ENCODE peak calls at places on chromosomes 12 and 14, in eight cellular contexts. X, R, Z, U, G, A, H and T are unnamed samples. For H3K36me3, the result is how much of the 10 kb centered on the place peaks cover.

GRCh38 chr12:126998747-126999285 is 1268.2 kb upstream of the TMEM132C start:
- DNase-seq in G (no peak), U (no peak), A (no peak), X (no peak), R (no peak), H (no peak), Z (no peak), T (no peak)

GRCh38 chr12:124675881-124676688 is 108.7 kb upstream of the NCOR2 start:
- DNase-seq in H (no peak), R (no peak), U (no peak), A (peak), G (peak), Z (no peak), X (no peak), T (no peak)

GRCh38 chr14:86168376-86168775 is 638.4 kb downstream of the FLRT2 start:
- DNase-seq in X (no peak), G (no peak), H (no peak), A (no peak), Z (no peak), R (no peak), U (no peak), T (no peak)

GRCh38 chr14:31410048-31410654 is 10.2 kb downstream of the HEATR5A start:
- DNase-seq in Z (no peak), X (no peak), U (no peak), A (no peak), H (no peak), R (no peak), G (no peak), T (no peak)

GRCh38 chr12:128702344-128702743 is 121.4 kb downstream of the SLC15A4 start:
- DNase-seq in G (no peak), X (no peak), A (no peak), H (no peak), R (no peak), U (no peak), Z (no peak), T (no peak)

GRCh38 chr12:43576162-43576561 is 24.2 kb upstream of the ADAMTS20 start:
- DNase-seq in H (no peak), U (no peak), G (no peak), A (no peak), R (no peak), X (no peak), Z (no peak), T (no peak)

GRCh38 chr12:1583421-1584078 is 10.8 kb downstream of the FBXL14 start:
- DNase-seq in H (no peak), G (no peak), X (peak), Z (peak), R (no peak), A (peak), U (peak), T (peak)

GRCh38 chr14:93619176-93619793 is 169.0 kb downstream of the PRIMA1 start:
- DNase-seq in U (peak), A (peak), X (peak), R (no peak), H (no peak), G (no peak), Z (no peak), T (no peak)

GRCh38 chr12:32419520-32419960 is 20.2 kb downstream of the FGD4 start:
- DNase-seq in H (no peak), A (no peak), X (peak), R (no peak), Z (no peak), U (no peak), G (no peak), T (no peak)

GRCh38 chr12:5509122-5509521 is 77.2 kb downstream of the NTF3 start:
- DNase-seq in X (no peak), Z (no peak), G (no peak), R (no peak), A (no peak), U (no peak), H (no peak), T (no peak)

GRCh38 chr12:114668151-114668891 is 15.7 kb downstream of the TBX3 start:
- DNase-seq in Z (peak), R (peak), A (peak), U (no peak), G (peak), X (peak), H (no peak), T (no peak)

GRCh38 chr12:104494816-104495158 is 38.0 kb downstream of the CHST11 start:
- DNase-seq in A (no peak), R (no peak), U (no peak), H (no peak), X (peak), Z (no peak), G (no peak), T (peak)

GRCh38 chr12:45415393-45415817 is 199.5 kb downstream of the ANO6 start:
- DNase-seq in U (no peak), G (peak), H (no peak), A (no peak), Z (no peak), R (peak), X (peak), T (no peak)

GRCh38 chr14:53452005-53452678 is 299.0 kb upstream of the DDHD1 start:
- DNase-seq in A (no peak), G (no peak), U (no peak), Z (no peak), X (no peak), R (no peak), H (no peak), T (no peak)

GRCh38 chr12:124044021-124044420 is 71.0 kb downstream of the ZNF664 start:
- DNase-seq in R (no peak), Z (no peak), G (no peak), H (no peak), U (peak), A (no peak), X (no peak), T (no peak)

GRCh38 chr14:72864712-72865365 is 29.1 kb downstream of the DPF3 start:
- DNase-seq in H (no peak), X (peak), A (no peak), G (no peak), Z (no peak), U (no peak), R (no peak), T (no peak)

GRCh38 chr12:57631566-57632368 is 1.2 kb downstream of the B4GALNT1 start:
- DNase-seq in A (peak), H (no peak), G (peak), U (no peak), R (no peak), Z (no peak), X (no peak), T (no peak)

GRCh38 chr14:93430319-93430801 is 379 bp upstream of the UNC79 start:
- DNase-seq in R (no peak), U (no peak), Z (no peak), H (no peak), A (peak), G (no peak), X (no peak), T (no peak)

GRCh38 chr12:53049582-53050318 is at the start of gene TNS2:
- DNase-seq in A (peak), Z (peak), X (no peak), H (no peak), R (peak), U (no peak), G (peak), T (no peak)

GRCh38 chr12:51270067-51270846 is at the start of gene SMAGP:
- DNase-seq in R (peak), X (peak), U (peak), H (no peak), G (peak), A (peak), Z (peak), T (peak)

GRCh38 chr14:51596473-51596870 is 55.2 kb upstream of the FRMD6 start:
- DNase-seq in X (peak), A (no peak), R (no peak), H (no peak), G (no peak), U (no peak), Z (no peak), T (no peak)

GRCh38 chr12:119354187-119354586 is 19.7 kb downstream of the CCDC60 start:
- DNase-seq in Z (no peak), X (no peak), R (no peak), A (no peak), G (no peak), U (no peak), H (no peak), T (no peak)

GRCh38 chr12:101750152-101750551 is 10.9 kb upstream of the SYCP3 start:
- DNase-seq in G (no peak), R (no peak), H (no peak), A (no peak), Z (no peak), X (no peak), U (no peak), T (no peak)

GRCh38 chr14:72800296-72800695 is 93.6 kb downstream of the DPF3 start:
- DNase-seq in G (no peak), R (no peak), U (no peak), X (no peak), A (no peak), Z (no peak), H (no peak), T (no peak)

GRCh38 chr14:105083926-105084685 is 18.9 kb upstream of the GPR132 start:
- DNase-seq in X (no peak), R (no peak), A (no peak), U (no peak), G (no peak), Z (no peak), H (no peak), T (no peak)

GRCh38 chr12:69844416-69844815 is 19.4 kb downstream of the MYRFL start:
- DNase-seq in U (no peak), Z (no peak), A (no peak), H (no peak), X (no peak), G (no peak), R (no peak), T (no peak)

DNA sequence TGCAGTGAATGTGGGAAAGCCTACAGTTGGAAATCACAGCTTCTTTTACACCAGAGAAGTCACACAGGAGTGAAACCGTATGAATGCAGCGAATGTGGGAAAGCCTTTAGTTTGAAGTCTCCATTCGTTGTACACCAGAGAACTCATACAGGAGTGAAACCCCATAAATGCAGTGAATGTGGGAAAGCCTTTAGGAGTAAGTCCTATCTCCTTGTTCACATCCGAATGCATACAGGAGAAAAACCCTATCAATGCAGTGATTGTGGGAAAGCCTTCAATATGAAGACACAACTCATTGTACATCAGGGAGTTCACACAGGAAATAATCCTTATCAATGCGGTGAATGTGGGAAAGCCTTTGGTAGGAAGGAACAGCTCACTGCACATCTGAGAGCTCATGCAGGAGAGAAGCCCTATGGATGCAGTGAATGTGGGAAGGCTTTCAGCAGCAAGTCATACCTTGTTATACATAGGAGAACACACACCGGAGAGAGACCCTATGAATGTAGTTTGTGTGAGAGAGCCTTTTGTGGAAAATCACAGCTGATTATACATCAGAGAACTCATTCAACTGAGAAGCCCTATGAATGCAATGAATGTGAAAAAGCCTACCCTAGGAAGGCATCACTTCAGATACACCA is 24.6 kb downstream of the ZNF26 start:
- DNase-seq in Z (no peak), G (no peak), H (no peak), X (no peak), R (no peak), U (no peak), A (no peak), T (no peak)
- H3K36me3 ChIP-seq in Z (under half), G (half or more), H (under half), X (under half), R (half or more), U (half or more), A (under half), T (half or more)

DNA sequence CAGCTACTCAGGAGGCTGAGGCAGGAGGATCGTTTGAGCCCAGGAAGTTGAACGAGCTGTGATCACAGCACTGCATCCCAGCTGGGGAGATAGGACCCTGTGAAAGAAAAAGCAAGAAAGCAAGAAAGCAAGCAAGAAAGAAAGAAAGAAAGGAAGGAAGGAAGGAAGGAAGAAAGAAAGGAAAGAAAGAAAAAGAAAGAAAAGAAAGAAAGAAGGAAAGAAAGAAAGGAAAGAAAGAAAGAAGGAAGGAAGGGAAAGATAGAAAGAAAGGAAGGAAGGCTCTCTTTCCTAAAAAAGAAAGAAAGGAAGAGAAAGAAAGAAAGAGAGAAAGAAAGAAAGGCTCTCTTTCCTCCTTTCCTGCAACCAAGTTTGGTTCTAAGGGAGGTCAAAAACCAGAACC is 380.3 kb downstream of the PCNX1 start:
- DNase-seq in Z (no peak), H (no peak), G (no peak), A (no peak), U (no peak), R (no peak), X (no peak), T (no peak)
- H3K36me3 ChIP-seq in Z (under half), H (under half), G (under half), A (under half), U (under half), R (under half), X (under half), T (under half)

GRCh38 chr12:122866950-122867607 is 28.8 kb downstream of the VPS37B start:
- DNase-seq in U (no peak), X (no peak), G (peak), Z (no peak), A (peak), H (no peak), R (no peak), T (no peak)
- H3K36me3 ChIP-seq in U (half or more), X (half or more), G (under half), Z (under half), A (under half), H (under half), R (half or more), T (under half)

GRCh38 chr12:6538420-6539275 is 4.3 kb downstream of the GAPDH start:
- DNase-seq in G (no peak), Z (no peak), H (no peak), A (peak), U (peak), R (no peak), X (no peak), T (no peak)

GRCh38 chr12:6541371-6542165 is 7.3 kb downstream of the GAPDH start:
- DNase-seq in A (peak), Z (no peak), G (no peak), X (no peak), H (no peak), U (no peak), R (no peak), T (no peak)

GRCh38 chr12:6542209-6543009 is 8.1 kb downstream of the GAPDH start:
- DNase-seq in R (no peak), H (no peak), G (no peak), A (no peak), Z (no peak), U (no peak), X (no peak), T (no peak)

GRCh38 chr12:6539276-6540134 is 5.2 kb downstream of the GAPDH start:
- DNase-seq in Z (no peak), A (peak), G (no peak), R (no peak), H (no peak), U (no peak), X (no peak), T (no peak)

GRCh38 chr12:6540181-6540877 is 6.0 kb downstream of the GAPDH start:
- DNase-seq in X (peak), G (peak), A (peak), U (peak), Z (peak), R (peak), H (peak), T (peak)
- H3K36me3 ChIP-seq in X (under half), G (half or more), A (under half), U (half or more), Z (under half), R (half or more), H (under half), T (under half)

GRCh38 chr12:109219938-109220337 is 89.1 kb downstream of the FOXN4 start:
- DNase-seq in Z (no peak), A (no peak), R (peak), U (no peak), G (no peak), H (no peak), X (no peak), T (no peak)

GRCh38 chr12:109223211-109223610 is 85.9 kb downstream of the FOXN4 start:
- DNase-seq in U (no peak), A (no peak), H (no peak), X (no peak), R (no peak), Z (no peak), G (no peak), T (no peak)

GRCh38 chr12:109222062-109222461 is 87.0 kb downstream of the FOXN4 start:
- DNase-seq in X (no peak), U (no peak), H (no peak), A (no peak), G (no peak), R (no peak), Z (no peak), T (no peak)

GRCh38 chr12:109222496-109222895 is 86.6 kb downstream of the FOXN4 start:
- DNase-seq in A (no peak), H (no peak), R (no peak), Z (no peak), X (no peak), U (no peak), G (no peak), T (no peak)

DNA sequence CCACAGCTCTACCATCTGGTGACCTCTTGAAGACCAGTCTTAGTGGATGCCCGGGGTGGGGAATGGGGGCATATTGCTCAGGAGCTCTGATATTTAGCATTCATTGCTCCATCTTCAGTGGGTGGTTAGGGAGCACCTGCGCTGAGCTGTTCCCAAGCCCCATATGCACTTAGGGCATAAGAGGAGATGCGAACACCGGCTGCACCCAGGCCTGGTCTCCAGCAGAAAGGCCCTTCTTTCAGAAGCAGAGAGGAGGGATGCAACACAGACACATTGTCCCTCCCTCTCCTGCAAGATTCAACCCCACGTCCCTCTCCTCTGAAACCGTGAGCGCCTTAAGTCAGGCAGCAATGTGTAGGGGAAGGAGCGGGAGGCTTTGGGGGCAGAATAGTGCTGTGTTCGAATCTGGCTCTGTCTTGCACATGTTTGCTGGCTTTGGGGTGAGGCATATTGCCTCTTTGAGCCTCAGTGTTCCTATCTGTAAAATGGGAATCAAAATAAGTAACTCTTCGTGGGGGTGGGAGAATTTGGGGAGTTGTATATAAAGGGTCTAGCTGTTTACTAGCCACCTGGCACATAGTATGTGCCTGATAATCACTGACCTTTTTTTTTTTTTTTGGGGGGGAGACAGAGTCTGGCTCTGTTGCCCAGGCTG is 87.7 kb downstream of the FOXN4 start:
- DNase-seq in A (no peak), G (peak), U (no peak), H (no peak), R (no peak), Z (no peak), X (no peak), T (no peak)
- H3K36me3 ChIP-seq in A (under half), G (half or more), U (under half), H (under half), R (half or more), Z (under half), X (under half), T (under half)

DNA sequence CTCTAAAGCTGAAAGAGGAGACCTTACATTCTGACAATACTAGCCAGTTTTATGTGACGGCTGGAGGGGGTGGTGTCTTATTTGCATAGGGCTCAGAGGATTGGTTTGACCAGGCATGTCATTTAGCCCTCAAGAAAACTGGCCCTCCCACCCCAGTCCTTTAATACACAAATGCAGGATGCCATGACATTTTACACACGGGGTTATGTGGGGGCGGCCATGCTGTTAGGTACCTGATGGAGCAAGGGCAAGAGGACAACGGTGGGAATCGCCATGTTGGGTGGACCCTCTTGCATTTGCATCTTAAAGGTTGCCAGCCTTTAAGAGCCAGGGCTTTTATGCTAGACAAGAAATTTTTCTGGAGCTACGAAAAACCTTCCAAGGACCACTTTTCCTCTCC is 23.3 kb downstream of the MDM2 start:
- DNase-seq in X (no peak), G (no peak), A (peak), H (no peak), Z (no peak), R (no peak), U (no peak), T (no peak)
- H3K36me3 ChIP-seq in X (half or more), G (half or more), A (under half), H (under half), Z (under half), R (half or more), U (half or more), T (under half)

GRCh38 chr14:65079201-65079600 is 23.1 kb downstream of the MAX start:
- DNase-seq in R (no peak), U (no peak), A (no peak), H (no peak), G (no peak), X (no peak), Z (no peak), T (no peak)
- H3K36me3 ChIP-seq in R (half or more), U (half or more), A (under half), H (under half), G (under half), X (half or more), Z (under half), T (half or more)